ENCODE peak calls at places on chromosomes 5 and 9, in seven cellular contexts. K is HT-29, O is Peyer's patch, A is NCI-H460, I is astrocyte of the spinal cord, C is SK-N-DZ, P is SK-MEL-5. R is an unnamed sample.

GRCh38 chr9:137434498-137435380 is 6.4 kb downstream of the ENTPD8 start:
- DNase-seq in O (no peak), P (no peak), C (no peak), I (no peak), A (no peak), K (no peak), R (no peak)

GRCh38 chr9:111036068-111036789 is 2.0 kb downstream of the LPAR1 start:
- DNase-seq in P (peak; percentile 23), O (peak; percentile 21), C (peak; percentile 75), I (peak; percentile 58), K (no peak), A (peak; percentile 30), R (peak; percentile 45)

GRCh38 chr9:126502417-126503332 is 111.1 kb upstream of the LMX1B start:
- DNase-seq in C (no peak), A (no peak), O (no peak), I (no peak), P (no peak), K (no peak), R (no peak)

GRCh38 chr5:124907098-124907644 is 160.7 kb upstream of the ZNF608 start:
- DNase-seq in C (no peak), A (no peak), I (no peak), O (no peak), P (no peak), K (no peak), R (no peak)

GRCh38 chr5:126509339-126509738 is 85.7 kb downstream of the ALDH7A1 start:
- DNase-seq in K (no peak), O (no peak), P (no peak), I (no peak), A (no peak), C (no peak), R (no peak)

GRCh38 chr5:29963956-29964355 is 1229.5 kb upstream of the CDH6 start:
- DNase-seq in A (peak; percentile 19), P (peak; percentile 29), O (no peak), C (no peak), I (peak; percentile 1), K (no peak), R (no peak)

GRCh38 chr5:112885001-112885400 is 23.9 kb downstream of the SRP19 start:
- DNase-seq in I (no peak), P (no peak), K (no peak), O (no peak), A (no peak), C (no peak), R (no peak)

GRCh38 chr9:89992326-89993208 is 387.8 kb downstream of the GADD45G start:
- DNase-seq in C (no peak), I (no peak), P (no peak), K (no peak), O (no peak), A (no peak), R (no peak)

GRCh38 chr9:130680836-130681768 is 12.5 kb upstream of the EXOSC2 start:
- DNase-seq in K (peak; percentile 84), I (peak; percentile 90), P (peak; percentile 83), C (peak; percentile 88), A (peak; percentile 88), O (peak; percentile 46), R (peak; percentile 88)

GRCh38 chr9:134710912-134711311 is 69.3 kb downstream of the COL5A1 start:
- DNase-seq in P (no peak), K (no peak), C (no peak), I (no peak), O (no peak), A (no peak), R (no peak)

GRCh38 chr9:20286154-20286553 is 336.1 kb downstream of the MLLT3 start:
- DNase-seq in O (no peak), I (no peak), C (no peak), P (no peak), K (no peak), A (no peak), R (no peak)

GRCh38 chr9:7325980-7326379 is 473.6 kb downstream of the DMAC1 start:
- DNase-seq in O (no peak), C (no peak), I (no peak), P (no peak), A (no peak), K (no peak), R (peak; percentile 9)

GRCh38 chr5:179387151-179388110 is 42.2 kb upstream of the ADAMTS2 start:
- DNase-seq in I (no peak), A (no peak), P (no peak), C (peak; percentile 93), K (no peak), O (no peak), R (no peak)

GRCh38 chr5:40353442-40353841 is 326.3 kb upstream of the PTGER4 start:
- DNase-seq in O (no peak), C (no peak), K (no peak), P (no peak), I (no peak), A (no peak), R (no peak)

GRCh38 chr5:65760504-65761275 is 38.7 kb downstream of the NLN start:
- DNase-seq in K (peak; percentile 56), A (no peak), C (no peak), O (peak; percentile 41), I (peak; percentile 70), P (peak; percentile 50), R (peak; percentile 74)